ENCODE peak calls at places on chromosomes 11 and 22, in eight cellular contexts. One of them, this sample, is unnamed.

GRCh38 chr22:46902998-46903916 is 140.8 kb downstream of the TBC1D22A start:
- DNase-seq in HuH-7: no peak
- DNase-seq in posterior vena cava: peak
- DNase-seq in cardiac muscle cell: no peak
- DNase-seq in midbrain: no peak
- DNase-seq in stimulated activated CD8-positive, alpha-beta memory T cell treated with anti-CD3 and anti-CD28 coated beads, Interleukin-15, amount 100 ng/mL, for 1 hour: no peak
- DNase-seq in lower lobe of right lung: no peak
- DNase-seq in endothelial cell: peak
- DNase-seq in this sample: peak

GRCh38 chr22:31647516-31647915 is 14.5 kb downstream of the PISD start:
- DNase-seq in lower lobe of right lung: no peak
- DNase-seq in posterior vena cava: no peak
- DNase-seq in HuH-7: no peak
- DNase-seq in stimulated activated CD8-positive, alpha-beta memory T cell treated with anti-CD3 and anti-CD28 coated beads, Interleukin-15, amount 100 ng/mL, for 1 hour: no peak
- DNase-seq in midbrain: no peak
- DNase-seq in cardiac muscle cell: peak
- DNase-seq in endothelial cell: no peak
- DNase-seq in this sample: no peak

GRCh38 chr11:41714101-41714500 is 254.6 kb upstream of the LRRC4C start:
- DNase-seq in endothelial cell: no peak
- DNase-seq in HuH-7: no peak
- DNase-seq in posterior vena cava: no peak
- DNase-seq in midbrain: no peak
- DNase-seq in stimulated activated CD8-positive, alpha-beta memory T cell treated with anti-CD3 and anti-CD28 coated beads, Interleukin-15, amount 100 ng/mL, for 1 hour: no peak
- DNase-seq in lower lobe of right lung: no peak
- DNase-seq in cardiac muscle cell: no peak
- DNase-seq in this sample: no peak

GRCh38 chr22:46134111-46134705 is 16.1 kb upstream of the PPARA start:
- DNase-seq in stimulated activated CD8-positive, alpha-beta memory T cell treated with anti-CD3 and anti-CD28 coated beads, Interleukin-15, amount 100 ng/mL, for 1 hour: no peak
- DNase-seq in lower lobe of right lung: no peak
- DNase-seq in HuH-7: no peak
- DNase-seq in cardiac muscle cell: no peak
- DNase-seq in posterior vena cava: no peak
- DNase-seq in midbrain: no peak
- DNase-seq in endothelial cell: no peak
- DNase-seq in this sample: no peak

GRCh38 chr11:45143494-45143893 is 2.9 kb upstream of the PRDM11 start:
- DNase-seq in HuH-7: no peak
- DNase-seq in endothelial cell: no peak
- DNase-seq in lower lobe of right lung: no peak
- DNase-seq in posterior vena cava: no peak
- DNase-seq in midbrain: no peak
- DNase-seq in stimulated activated CD8-positive, alpha-beta memory T cell treated with anti-CD3 and anti-CD28 coated beads, Interleukin-15, amount 100 ng/mL, for 1 hour: no peak
- DNase-seq in cardiac muscle cell: no peak
- DNase-seq in this sample: no peak

GRCh38 chr11:117143390-117143789 is 697 bp upstream of the PAFAH1B2 start:
- DNase-seq in HuH-7: peak
- DNase-seq in endothelial cell: peak
- DNase-seq in posterior vena cava: no peak
- DNase-seq in cardiac muscle cell: peak
- DNase-seq in stimulated activated CD8-positive, alpha-beta memory T cell treated with anti-CD3 and anti-CD28 coated beads, Interleukin-15, amount 100 ng/mL, for 1 hour: no peak
- DNase-seq in midbrain: no peak
- DNase-seq in lower lobe of right lung: peak
- DNase-seq in this sample: no peak

GRCh38 chr11:19931141-19931767 is 218.6 kb downstream of the NAV2 start:
- DNase-seq in posterior vena cava: no peak
- DNase-seq in midbrain: no peak
- DNase-seq in stimulated activated CD8-positive, alpha-beta memory T cell treated with anti-CD3 and anti-CD28 coated beads, Interleukin-15, amount 100 ng/mL, for 1 hour: no peak
- DNase-seq in HuH-7: no peak
- DNase-seq in endothelial cell: no peak
- DNase-seq in cardiac muscle cell: peak
- DNase-seq in lower lobe of right lung: no peak
- DNase-seq in this sample: no peak

GRCh38 chr11:114612686-114613085 is 17.1 kb upstream of the NXPE4 start:
- DNase-seq in midbrain: no peak
- DNase-seq in cardiac muscle cell: no peak
- DNase-seq in lower lobe of right lung: no peak
- DNase-seq in posterior vena cava: no peak
- DNase-seq in stimulated activated CD8-positive, alpha-beta memory T cell treated with anti-CD3 and anti-CD28 coated beads, Interleukin-15, amount 100 ng/mL, for 1 hour: no peak
- DNase-seq in HuH-7: no peak
- DNase-seq in endothelial cell: no peak
- DNase-seq in this sample: no peak

GRCh38 chr11:66317322-66317765 is 500 bp upstream of the CD248 start:
- DNase-seq in lower lobe of right lung: no peak
- DNase-seq in midbrain: no peak
- DNase-seq in endothelial cell: no peak
- DNase-seq in HuH-7: no peak
- DNase-seq in stimulated activated CD8-positive, alpha-beta memory T cell treated with anti-CD3 and anti-CD28 coated beads, Interleukin-15, amount 100 ng/mL, for 1 hour: no peak
- DNase-seq in cardiac muscle cell: peak
- DNase-seq in posterior vena cava: no peak
- DNase-seq in this sample: peak

GRCh38 chr11:109320595-109320994 is 101.4 kb upstream of the C11orf87 start:
- DNase-seq in HuH-7: no peak
- DNase-seq in cardiac muscle cell: peak
- DNase-seq in endothelial cell: no peak
- DNase-seq in stimulated activated CD8-positive, alpha-beta memory T cell treated with anti-CD3 and anti-CD28 coated beads, Interleukin-15, amount 100 ng/mL, for 1 hour: no peak
- DNase-seq in lower lobe of right lung: no peak
- DNase-seq in posterior vena cava: no peak
- DNase-seq in midbrain: no peak
- DNase-seq in this sample: no peak

GRCh38 chr11:122150484-122151124 is 34.6 kb upstream of the BLID start:
- DNase-seq in stimulated activated CD8-positive, alpha-beta memory T cell treated with anti-CD3 and anti-CD28 coated beads, Interleukin-15, amount 100 ng/mL, for 1 hour: no peak
- DNase-seq in lower lobe of right lung: no peak
- DNase-seq in HuH-7: peak
- DNase-seq in posterior vena cava: no peak
- DNase-seq in cardiac muscle cell: no peak
- DNase-seq in endothelial cell: no peak
- DNase-seq in midbrain: no peak
- DNase-seq in this sample: no peak

GRCh38 chr22:25748704-25749103 is 6.7 kb downstream of the MYO18B start:
- DNase-seq in midbrain: no peak
- DNase-seq in cardiac muscle cell: no peak
- DNase-seq in HuH-7: peak
- DNase-seq in stimulated activated CD8-positive, alpha-beta memory T cell treated with anti-CD3 and anti-CD28 coated beads, Interleukin-15, amount 100 ng/mL, for 1 hour: no peak
- DNase-seq in lower lobe of right lung: no peak
- DNase-seq in posterior vena cava: no peak
- DNase-seq in endothelial cell: no peak
- DNase-seq in this sample: no peak

GRCh38 chr11:123235117-123235686 is 40.2 kb upstream of the CLMP start:
- DNase-seq in cardiac muscle cell: peak
- DNase-seq in lower lobe of right lung: peak
- DNase-seq in endothelial cell: peak
- DNase-seq in stimulated activated CD8-positive, alpha-beta memory T cell treated with anti-CD3 and anti-CD28 coated beads, Interleukin-15, amount 100 ng/mL, for 1 hour: peak
- DNase-seq in midbrain: no peak
- DNase-seq in HuH-7: no peak
- DNase-seq in posterior vena cava: peak
- DNase-seq in this sample: peak

GRCh38 chr22:27810566-27810965 is 9.0 kb upstream of the MN1 start:
- DNase-seq in cardiac muscle cell: peak
- DNase-seq in stimulated activated CD8-positive, alpha-beta memory T cell treated with anti-CD3 and anti-CD28 coated beads, Interleukin-15, amount 100 ng/mL, for 1 hour: no peak
- DNase-seq in posterior vena cava: peak
- DNase-seq in midbrain: no peak
- DNase-seq in HuH-7: no peak
- DNase-seq in endothelial cell: no peak
- DNase-seq in lower lobe of right lung: no peak
- DNase-seq in this sample: no peak

GRCh38 chr11:35003658-35004057 is 87.2 kb downstream of the PDHX start:
- DNase-seq in HuH-7: no peak
- DNase-seq in endothelial cell: no peak
- DNase-seq in stimulated activated CD8-positive, alpha-beta memory T cell treated with anti-CD3 and anti-CD28 coated beads, Interleukin-15, amount 100 ng/mL, for 1 hour: no peak
- DNase-seq in midbrain: no peak
- DNase-seq in lower lobe of right lung: no peak
- DNase-seq in cardiac muscle cell: no peak
- DNase-seq in posterior vena cava: no peak
- DNase-seq in this sample: no peak

GRCh38 chr11:403021-403760 is 9.2 kb downstream of the PKP3 start:
- DNase-seq in lower lobe of right lung: peak
- DNase-seq in cardiac muscle cell: no peak
- DNase-seq in stimulated activated CD8-positive, alpha-beta memory T cell treated with anti-CD3 and anti-CD28 coated beads, Interleukin-15, amount 100 ng/mL, for 1 hour: no peak
- DNase-seq in posterior vena cava: no peak
- DNase-seq in midbrain: no peak
- DNase-seq in HuH-7: no peak
- DNase-seq in endothelial cell: no peak
- DNase-seq in this sample: peak

GRCh38 chr11:85316967-85317366 is 310.2 kb downstream of the DLG2 start:
- DNase-seq in midbrain: no peak
- DNase-seq in cardiac muscle cell: no peak
- DNase-seq in stimulated activated CD8-positive, alpha-beta memory T cell treated with anti-CD3 and anti-CD28 coated beads, Interleukin-15, amount 100 ng/mL, for 1 hour: no peak
- DNase-seq in lower lobe of right lung: no peak
- DNase-seq in HuH-7: no peak
- DNase-seq in posterior vena cava: no peak
- DNase-seq in endothelial cell: no peak
- DNase-seq in this sample: no peak

GRCh38 chr11:69704508-69705245 is 855 bp upstream of the FGF19 start:
- DNase-seq in endothelial cell: peak
- DNase-seq in posterior vena cava: no peak
- DNase-seq in midbrain: no peak
- DNase-seq in HuH-7: peak
- DNase-seq in stimulated activated CD8-positive, alpha-beta memory T cell treated with anti-CD3 and anti-CD28 coated beads, Interleukin-15, amount 100 ng/mL, for 1 hour: no peak
- DNase-seq in cardiac muscle cell: peak
- DNase-seq in lower lobe of right lung: no peak
- DNase-seq in this sample: peak

GRCh38 chr11:118910309-118911112 is 15.2 kb downstream of the BCL9L start:
- DNase-seq in lower lobe of right lung: peak
- DNase-seq in posterior vena cava: peak
- DNase-seq in midbrain: peak
- DNase-seq in endothelial cell: peak
- DNase-seq in HuH-7: peak
- DNase-seq in cardiac muscle cell: peak
- DNase-seq in stimulated activated CD8-positive, alpha-beta memory T cell treated with anti-CD3 and anti-CD28 coated beads, Interleukin-15, amount 100 ng/mL, for 1 hour: no peak
- DNase-seq in this sample: peak

GRCh38 chr11:59025097-59025496 is 61.0 kb upstream of the GLYATL1B start:
- DNase-seq in midbrain: no peak
- DNase-seq in lower lobe of right lung: no peak
- DNase-seq in HuH-7: no peak
- DNase-seq in posterior vena cava: no peak
- DNase-seq in stimulated activated CD8-positive, alpha-beta memory T cell treated with anti-CD3 and anti-CD28 coated beads, Interleukin-15, amount 100 ng/mL, for 1 hour: no peak
- DNase-seq in cardiac muscle cell: no peak
- DNase-seq in endothelial cell: no peak
- DNase-seq in this sample: no peak

GRCh38 chr22:47065756-47066615 is 303.5 kb downstream of the TBC1D22A start:
- DNase-seq in midbrain: no peak
- DNase-seq in lower lobe of right lung: no peak
- DNase-seq in cardiac muscle cell: peak
- DNase-seq in endothelial cell: no peak
- DNase-seq in HuH-7: no peak
- DNase-seq in stimulated activated CD8-positive, alpha-beta memory T cell treated with anti-CD3 and anti-CD28 coated beads, Interleukin-15, amount 100 ng/mL, for 1 hour: no peak
- DNase-seq in posterior vena cava: peak
- DNase-seq in this sample: no peak

GRCh38 chr11:6225896-6226295 is 8.5 kb downstream of the FHIP1B start:
- DNase-seq in midbrain: no peak
- DNase-seq in cardiac muscle cell: no peak
- DNase-seq in lower lobe of right lung: no peak
- DNase-seq in HuH-7: no peak
- DNase-seq in posterior vena cava: no peak
- DNase-seq in stimulated activated CD8-positive, alpha-beta memory T cell treated with anti-CD3 and anti-CD28 coated beads, Interleukin-15, amount 100 ng/mL, for 1 hour: no peak
- DNase-seq in endothelial cell: no peak
- DNase-seq in this sample: no peak

GRCh38 chr11:1083621-1084551 is 9.2 kb downstream of the MUC2 start:
- DNase-seq in cardiac muscle cell: no peak
- DNase-seq in HuH-7: no peak
- DNase-seq in midbrain: no peak
- DNase-seq in stimulated activated CD8-positive, alpha-beta memory T cell treated with anti-CD3 and anti-CD28 coated beads, Interleukin-15, amount 100 ng/mL, for 1 hour: no peak
- DNase-seq in endothelial cell: no peak
- DNase-seq in lower lobe of right lung: peak
- DNase-seq in posterior vena cava: peak
- DNase-seq in this sample: peak

GRCh38 chr11:34208266-34209135 is 103.1 kb downstream of the NAT10 start:
- DNase-seq in lower lobe of right lung: no peak
- DNase-seq in endothelial cell: no peak
- DNase-seq in stimulated activated CD8-positive, alpha-beta memory T cell treated with anti-CD3 and anti-CD28 coated beads, Interleukin-15, amount 100 ng/mL, for 1 hour: no peak
- DNase-seq in posterior vena cava: peak
- DNase-seq in cardiac muscle cell: peak
- DNase-seq in HuH-7: no peak
- DNase-seq in midbrain: no peak
- DNase-seq in this sample: no peak

GRCh38 chr22:40240671-40241070 is 62.9 kb downstream of the TNRC6B start:
- DNase-seq in cardiac muscle cell: no peak
- DNase-seq in endothelial cell: no peak
- DNase-seq in posterior vena cava: no peak
- DNase-seq in stimulated activated CD8-positive, alpha-beta memory T cell treated with anti-CD3 and anti-CD28 coated beads, Interleukin-15, amount 100 ng/mL, for 1 hour: no peak
- DNase-seq in lower lobe of right lung: no peak
- DNase-seq in midbrain: no peak
- DNase-seq in HuH-7: no peak
- DNase-seq in this sample: no peak

GRCh38 chr11:94504689-94505293 is 7.5 kb upstream of the C11orf97 start:
- DNase-seq in endothelial cell: peak
- DNase-seq in HuH-7: no peak
- DNase-seq in stimulated activated CD8-positive, alpha-beta memory T cell treated with anti-CD3 and anti-CD28 coated beads, Interleukin-15, amount 100 ng/mL, for 1 hour: no peak
- DNase-seq in posterior vena cava: no peak
- DNase-seq in cardiac muscle cell: peak
- DNase-seq in midbrain: peak
- DNase-seq in lower lobe of right lung: no peak
- DNase-seq in this sample: no peak

GRCh38 chr22:43867839-43868652 is 5.7 kb upstream of the SULT4A1 start:
- DNase-seq in HuH-7: peak
- DNase-seq in lower lobe of right lung: peak
- DNase-seq in stimulated activated CD8-positive, alpha-beta memory T cell treated with anti-CD3 and anti-CD28 coated beads, Interleukin-15, amount 100 ng/mL, for 1 hour: no peak
- DNase-seq in midbrain: peak
- DNase-seq in posterior vena cava: peak
- DNase-seq in endothelial cell: peak
- DNase-seq in cardiac muscle cell: peak
- DNase-seq in this sample: no peak

GRCh38 chr11:117279711-117280376 is 11.3 kb upstream of the BACE1-AS start:
- DNase-seq in posterior vena cava: no peak
- DNase-seq in endothelial cell: no peak
- DNase-seq in lower lobe of right lung: no peak
- DNase-seq in stimulated activated CD8-positive, alpha-beta memory T cell treated with anti-CD3 and anti-CD28 coated beads, Interleukin-15, amount 100 ng/mL, for 1 hour: no peak
- DNase-seq in cardiac muscle cell: peak
- DNase-seq in HuH-7: no peak
- DNase-seq in midbrain: no peak
- DNase-seq in this sample: no peak

GRCh38 chr22:36339171-36340065 is 48.3 kb downstream of the MYH9 start:
- DNase-seq in cardiac muscle cell: peak
- DNase-seq in stimulated activated CD8-positive, alpha-beta memory T cell treated with anti-CD3 and anti-CD28 coated beads, Interleukin-15, amount 100 ng/mL, for 1 hour: no peak
- DNase-seq in HuH-7: no peak
- DNase-seq in lower lobe of right lung: no peak
- DNase-seq in posterior vena cava: no peak
- DNase-seq in endothelial cell: no peak
- DNase-seq in midbrain: no peak
- DNase-seq in this sample: no peak

GRCh38 chr11:26860411-26860810 is 133.5 kb upstream of the FIBIN start:
- DNase-seq in midbrain: no peak
- DNase-seq in endothelial cell: no peak
- DNase-seq in cardiac muscle cell: peak
- DNase-seq in posterior vena cava: no peak
- DNase-seq in HuH-7: no peak
- DNase-seq in lower lobe of right lung: no peak
- DNase-seq in stimulated activated CD8-positive, alpha-beta memory T cell treated with anti-CD3 and anti-CD28 coated beads, Interleukin-15, amount 100 ng/mL, for 1 hour: no peak
- DNase-seq in this sample: no peak

GRCh38 chr11:11010624-11011127 is 152.8 kb upstream of the ZBED5 start:
- DNase-seq in midbrain: no peak
- DNase-seq in HuH-7: peak
- DNase-seq in lower lobe of right lung: peak
- DNase-seq in stimulated activated CD8-positive, alpha-beta memory T cell treated with anti-CD3 and anti-CD28 coated beads, Interleukin-15, amount 100 ng/mL, for 1 hour: no peak
- DNase-seq in endothelial cell: peak
- DNase-seq in cardiac muscle cell: no peak
- DNase-seq in posterior vena cava: no peak
- DNase-seq in this sample: peak

GRCh38 chr11:55357560-55358184 is 10.1 kb upstream of the OR4A15 start:
- DNase-seq in endothelial cell: no peak
- DNase-seq in stimulated activated CD8-positive, alpha-beta memory T cell treated with anti-CD3 and anti-CD28 coated beads, Interleukin-15, amount 100 ng/mL, for 1 hour: no peak
- DNase-seq in cardiac muscle cell: no peak
- DNase-seq in midbrain: no peak
- DNase-seq in HuH-7: no peak
- DNase-seq in posterior vena cava: no peak
- DNase-seq in lower lobe of right lung: no peak
- DNase-seq in this sample: no peak

GRCh38 chr11:105265859-105266258 is 126.3 kb upstream of the CARD18 start:
- DNase-seq in midbrain: no peak
- DNase-seq in cardiac muscle cell: peak
- DNase-seq in lower lobe of right lung: no peak
- DNase-seq in HuH-7: no peak
- DNase-seq in endothelial cell: no peak
- DNase-seq in posterior vena cava: no peak
- DNase-seq in stimulated activated CD8-positive, alpha-beta memory T cell treated with anti-CD3 and anti-CD28 coated beads, Interleukin-15, amount 100 ng/mL, for 1 hour: no peak
- DNase-seq in this sample: no peak

GRCh38 chr11:96338910-96339703 is 3.9 kb downstream of the MAML2 start:
- DNase-seq in HuH-7: no peak
- DNase-seq in midbrain: peak
- DNase-seq in lower lobe of right lung: peak
- DNase-seq in posterior vena cava: peak
- DNase-seq in cardiac muscle cell: peak
- DNase-seq in stimulated activated CD8-positive, alpha-beta memory T cell treated with anti-CD3 and anti-CD28 coated beads, Interleukin-15, amount 100 ng/mL, for 1 hour: no peak
- DNase-seq in endothelial cell: no peak
- DNase-seq in this sample: no peak